ENCODE peak calls at places on chromosomes 4 and X, in seven cellular contexts. F is cardiac fibroblast, R is ovary, L is dorsolateral prefrontal cortex, K is esophagus squamous epithelium, Q is AG04450, U is lower lobe of right lung. J is an unnamed sample.

GRCh38 chrX:42988700-42989099 is 210.7 kb upstream of the PPP1R2C start:
- DNase-seq in K (no peak), Q (no peak), F (no peak), L (no peak), U (no peak), R (no peak), J (no peak)

GRCh38 chrX:129686422-129686948 is 31.7 kb upstream of the APLN start:
- DNase-seq in R (peak), K (no peak), Q (no peak), U (no peak), L (no peak), F (no peak), J (no peak)

GRCh38 chr4:11471613-11472012 is 42.9 kb upstream of the HS3ST1 start:
- DNase-seq in U (no peak), Q (no peak), K (peak), R (no peak), F (peak), L (no peak), J (no peak)

GRCh38 chr4:186691396-186691795 is 32.3 kb downstream of the FAT1 start:
- DNase-seq in U (no peak), L (no peak), K (no peak), Q (no peak), R (no peak), F (no peak), J (no peak)

GRCh38 chr4:77197361-77197760 is 40.4 kb downstream of the CCNG2 start:
- DNase-seq in Q (no peak), U (no peak), L (no peak), R (no peak), K (no peak), F (no peak), J (no peak)

GRCh38 chr4:26020896-26021295 is 106.9 kb downstream of the SMIM20 start:
- DNase-seq in K (no peak), F (peak), R (no peak), U (no peak), Q (peak), L (no peak), J (no peak)

GRCh38 chrX:72169008-72169728 is 12.4 kb upstream of the PIN4 start:
- DNase-seq in U (no peak), L (no peak), R (no peak), F (peak), Q (no peak), K (no peak), J (no peak)

GRCh38 chr4:3010577-3010976 is 47.2 kb downstream of the GRK4 start:
- DNase-seq in U (no peak), F (peak), L (no peak), R (no peak), K (no peak), Q (no peak), J (no peak)

GRCh38 chr4:86334020-86334750 is 25.7 kb downstream of the MAPK10 start:
- DNase-seq in L (peak), Q (no peak), F (peak), U (no peak), K (no peak), R (no peak), J (no peak)

GRCh38 chrX:152635941-152636340 is 1.8 kb upstream of the GABRQ start:
- DNase-seq in R (no peak), L (peak), U (no peak), F (peak), Q (peak), K (no peak), J (no peak)

GRCh38 chr4:6999172-7000086 is 43.7 kb upstream of the TADA2B start:
- DNase-seq in K (no peak), Q (no peak), F (peak), L (peak), U (no peak), R (no peak), J (no peak)

GRCh38 chr4:154503598-154503997 is 12.0 kb upstream of the DCHS2 start:
- DNase-seq in L (no peak), K (no peak), U (no peak), Q (no peak), F (peak), R (no peak), J (no peak)

GRCh38 chr4:81504685-81505598 is 33.2 kb upstream of the RASGEF1B start:
- DNase-seq in K (peak), L (peak), U (peak), R (no peak), Q (no peak), F (no peak), J (peak)

GRCh38 chr4:15144967-15145295 is 142.7 kb downstream of the CPEB2 start:
- DNase-seq in F (no peak), L (no peak), R (no peak), Q (no peak), U (no peak), K (no peak), J (no peak)

GRCh38 chr4:8473198-8473919 is 32.8 kb downstream of the TRMT44 start:
- DNase-seq in L (no peak), U (no peak), K (no peak), Q (no peak), R (peak), F (no peak), J (peak)

GRCh38 chr4:8472689-8473197 is 32.2 kb downstream of the TRMT44 start:
- DNase-seq in U (no peak), F (peak), R (peak), L (no peak), K (no peak), Q (peak), J (peak)

GRCh38 chr4:8472166-8472688 is 31.6 kb downstream of the TRMT44 start:
- DNase-seq in Q (no peak), K (no peak), R (no peak), U (no peak), F (no peak), L (no peak), J (no peak)

GRCh38 chr4:8474856-8475255 is 34.3 kb downstream of the TRMT44 start:
- DNase-seq in F (no peak), L (no peak), Q (no peak), U (no peak), R (peak), K (no peak), J (no peak)

DNA sequence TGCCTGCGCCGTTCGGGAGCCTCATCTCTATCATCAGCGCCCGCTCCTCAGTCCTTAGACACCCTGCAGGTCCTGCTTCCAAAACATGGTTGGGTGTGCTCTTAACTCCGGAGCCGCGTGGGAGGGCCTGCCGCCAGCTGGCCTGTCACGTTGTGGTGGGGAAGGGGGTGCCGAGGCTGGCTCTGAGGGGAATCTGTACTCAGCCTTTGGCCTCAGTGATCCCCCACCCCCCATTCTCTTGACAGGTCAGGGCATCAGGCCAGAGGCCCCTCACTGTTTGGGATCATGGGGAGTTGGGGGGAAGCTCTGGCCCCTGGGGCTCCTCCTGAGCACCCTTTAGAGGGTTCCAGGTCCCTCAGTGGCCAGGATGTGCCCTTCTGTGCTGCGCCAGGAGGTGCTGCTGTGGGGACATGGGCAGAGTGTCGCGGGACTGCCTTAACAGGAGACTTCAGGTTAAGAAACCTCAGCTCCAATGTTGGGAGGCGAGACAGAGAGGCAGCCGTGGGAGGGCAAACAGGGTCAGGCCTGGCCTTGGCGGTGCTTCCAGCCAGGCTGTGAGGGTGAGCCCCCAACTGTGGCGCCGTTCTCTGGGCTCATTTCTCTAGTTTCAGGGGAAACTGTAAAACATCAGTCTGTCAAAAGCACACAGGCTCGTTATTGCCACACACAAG is 33.5 kb downstream of the TRMT44 start:
- DNase-seq in F (no peak), R (peak), L (no peak), Q (no peak), U (no peak), K (no peak), J (peak)
- H3K4me3 ChIP-seq in F (no peak), R (peak), L (no peak), Q (no peak), U (no peak), K (no peak), J (no peak)

GRCh38 chr4:121656269-121656641 is 40.5 kb downstream of the ANXA5 start:
- DNase-seq in L (peak), R (peak), Q (peak), F (peak), U (peak), K (no peak), J (no peak)
- TF ChIP-seq CTCF in L (peak), R (no peak), Q (peak), F (peak), U (peak), K (no peak), J (peak)

DNA sequence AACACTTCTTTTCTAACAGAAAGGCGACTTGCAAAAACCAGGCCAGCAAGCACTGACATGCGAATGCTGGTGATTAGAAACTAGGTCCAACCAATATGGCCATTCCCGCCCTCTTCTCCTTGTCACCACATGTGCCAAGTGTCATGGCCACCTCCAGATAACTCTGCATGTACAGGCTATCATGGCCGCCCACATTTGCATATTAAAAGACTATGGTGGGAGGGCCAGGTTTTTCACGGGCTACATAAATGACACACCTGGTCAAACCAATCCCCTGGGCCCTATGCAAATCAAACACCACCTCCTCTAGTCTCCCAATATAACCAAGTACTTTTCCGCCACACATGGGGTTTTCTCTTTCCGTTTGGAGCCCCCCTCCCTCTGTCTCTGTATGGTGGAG is 40.1 kb downstream of the NUDT11 start:
- DNase-seq in L (no peak), U (no peak), K (no peak), R (no peak), F (no peak), Q (no peak), J (no peak)
- H3K4me3 ChIP-seq in L (no peak), U (no peak), K (no peak), R (no peak), F (no peak), Q (no peak), J (no peak)

GRCh38 chr4:157509286-157509685 is 288.8 kb downstream of the GRIA2 start:
- DNase-seq in L (peak), U (no peak), K (no peak), Q (no peak), F (no peak), R (no peak), J (no peak)

DNA sequence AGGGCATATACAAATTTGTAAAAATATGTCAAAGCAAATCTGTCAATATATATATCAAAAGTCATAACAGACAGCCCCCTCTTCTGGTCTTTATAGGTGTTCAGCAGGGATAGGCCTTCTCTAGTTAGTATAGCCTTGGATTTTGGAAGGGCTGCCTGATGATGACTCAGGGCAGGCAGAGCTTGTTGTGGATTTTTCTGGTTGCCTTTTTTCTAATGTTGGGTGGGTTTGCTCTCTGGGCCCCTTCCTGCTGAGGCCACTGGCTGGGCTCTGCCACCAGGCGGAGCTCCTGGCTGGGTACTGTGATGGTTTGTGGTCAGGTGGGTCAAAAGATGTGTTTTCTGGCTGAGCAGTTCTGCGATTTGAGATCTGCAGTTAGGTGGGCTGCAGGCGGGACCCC is 294.2 kb downstream of the GRIA2 start:
- DNase-seq in L (no peak), R (no peak), K (no peak), U (no peak), Q (no peak), F (no peak), J (no peak)
- TF ChIP-seq CTCF in L (no peak), R (no peak), K (no peak), U (no peak), Q (no peak), F (no peak), J (no peak)

GRCh38 chr4:107896651-107897050 is 34.7 kb upstream of the CYP2U1 start:
- DNase-seq in R (no peak), U (no peak), K (no peak), Q (no peak), L (no peak), F (no peak), J (no peak)
- H3K4me3 ChIP-seq in R (no peak), U (no peak), K (no peak), Q (no peak), L (no peak), F (no peak), J (no peak)